ENCODE peak calls at places on chromosome 22, in six cellular contexts. One of them, this sample, is unnamed.

GRCh38 chr22:25668437-25668836 is 73.6 kb upstream of the MYO18B start:
- DNase-seq in CD4-positive, alpha-beta T cell: no peak
- DNase-seq in A549: peak
- DNase-seq in adrenal gland: peak
- DNase-seq in fibroblast of the aortic adventitia: peak
- DNase-seq in HFF-Myc: no peak
- DNase-seq in this sample: no peak

GRCh38 chr22:27314276-27314807 is 487.2 kb downstream of the MN1 start:
- DNase-seq in CD4-positive, alpha-beta T cell: no peak
- DNase-seq in A549: no peak
- DNase-seq in adrenal gland: no peak
- DNase-seq in fibroblast of the aortic adventitia: no peak
- DNase-seq in HFF-Myc: no peak
- DNase-seq in this sample: no peak

GRCh38 chr22:23109079-23109347 is 32.8 kb downstream of the RSPH14 start:
- DNase-seq in CD4-positive, alpha-beta T cell: no peak
- DNase-seq in A549: no peak
- DNase-seq in adrenal gland: no peak
- DNase-seq in fibroblast of the aortic adventitia: no peak
- DNase-seq in HFF-Myc: no peak
- DNase-seq in this sample: no peak

GRCh38 chr22:26995222-26995621 is 337.8 kb downstream of the MIAT start:
- DNase-seq in CD4-positive, alpha-beta T cell: no peak
- DNase-seq in A549: no peak
- DNase-seq in adrenal gland: no peak
- DNase-seq in fibroblast of the aortic adventitia: peak
- DNase-seq in HFF-Myc: no peak
- DNase-seq in this sample: no peak

GRCh38 chr22:39999144-39999757 is 4.5 kb downstream of the FAM83F start:
- DNase-seq in CD4-positive, alpha-beta T cell: no peak
- DNase-seq in A549: peak
- DNase-seq in adrenal gland: no peak
- DNase-seq in fibroblast of the aortic adventitia: peak
- DNase-seq in HFF-Myc: no peak
- DNase-seq in this sample: no peak

GRCh38 chr22:24688294-24688693 is 85.3 kb downstream of the GGT1 start:
- DNase-seq in CD4-positive, alpha-beta T cell: no peak
- DNase-seq in A549: no peak
- DNase-seq in adrenal gland: no peak
- DNase-seq in fibroblast of the aortic adventitia: no peak
- DNase-seq in HFF-Myc: no peak
- DNase-seq in this sample: no peak

GRCh38 chr22:36232715-36233401 is 6.5 kb downstream of the APOL2 start:
- DNase-seq in CD4-positive, alpha-beta T cell: no peak
- DNase-seq in A549: no peak
- DNase-seq in adrenal gland: no peak
- DNase-seq in fibroblast of the aortic adventitia: no peak
- DNase-seq in HFF-Myc: no peak
- DNase-seq in this sample: no peak

GRCh38 chr22:40417041-40417440 is 46.6 kb downstream of the SGSM3 start:
- DNase-seq in CD4-positive, alpha-beta T cell: no peak
- DNase-seq in A549: no peak
- DNase-seq in adrenal gland: no peak
- DNase-seq in fibroblast of the aortic adventitia: no peak
- DNase-seq in HFF-Myc: no peak
- DNase-seq in this sample: no peak

GRCh38 chr22:29157759-29158535 is 47.7 kb upstream of the EMID1 start:
- DNase-seq in CD4-positive, alpha-beta T cell: no peak
- DNase-seq in A549: peak
- DNase-seq in adrenal gland: no peak
- DNase-seq in fibroblast of the aortic adventitia: no peak
- DNase-seq in HFF-Myc: no peak
- DNase-seq in this sample: no peak

GRCh38 chr22:19105867-19106802 is 16.1 kb downstream of the DGCR2 start:
- DNase-seq in CD4-positive, alpha-beta T cell: peak
- DNase-seq in A549: no peak
- DNase-seq in adrenal gland: no peak
- DNase-seq in fibroblast of the aortic adventitia: no peak
- DNase-seq in HFF-Myc: no peak
- DNase-seq in this sample: no peak

GRCh38 chr22:36562261-36562835 is 33.4 kb upstream of the EIF3D start:
- DNase-seq in CD4-positive, alpha-beta T cell: no peak
- DNase-seq in A549: peak
- DNase-seq in adrenal gland: no peak
- DNase-seq in fibroblast of the aortic adventitia: peak
- DNase-seq in HFF-Myc: no peak
- DNase-seq in this sample: no peak

GRCh38 chr22:33438273-33438672 is 380.1 kb upstream of the SYN3 start:
- DNase-seq in CD4-positive, alpha-beta T cell: no peak
- DNase-seq in A549: peak
- DNase-seq in adrenal gland: peak
- DNase-seq in fibroblast of the aortic adventitia: peak
- DNase-seq in HFF-Myc: peak
- DNase-seq in this sample: no peak

GRCh38 chr22:36334081-36334831 is 53.5 kb downstream of the MYH9 start:
- DNase-seq in CD4-positive, alpha-beta T cell: no peak
- DNase-seq in A549: peak
- DNase-seq in adrenal gland: no peak
- DNase-seq in fibroblast of the aortic adventitia: no peak
- DNase-seq in HFF-Myc: no peak
- DNase-seq in this sample: no peak

GRCh38 chr22:27336151-27337090 is 465.1 kb downstream of the MN1 start:
- DNase-seq in CD4-positive, alpha-beta T cell: no peak
- DNase-seq in A549: no peak
- DNase-seq in adrenal gland: no peak
- DNase-seq in fibroblast of the aortic adventitia: no peak
- DNase-seq in HFF-Myc: no peak
- DNase-seq in this sample: no peak

GRCh38 chr22:35629406-35630234 is 12.5 kb upstream of the MB start:
- DNase-seq in CD4-positive, alpha-beta T cell: no peak
- DNase-seq in A549: peak
- DNase-seq in adrenal gland: peak
- DNase-seq in fibroblast of the aortic adventitia: peak
- DNase-seq in HFF-Myc: peak
- DNase-seq in this sample: peak

GRCh38 chr22:36285545-36285944 is 32.6 kb downstream of the APOL1 start:
- DNase-seq in CD4-positive, alpha-beta T cell: no peak
- DNase-seq in A549: no peak
- DNase-seq in adrenal gland: peak
- DNase-seq in fibroblast of the aortic adventitia: no peak
- DNase-seq in HFF-Myc: no peak
- DNase-seq in this sample: no peak

GRCh38 chr22:48368975-48369525 is 1458.6 kb downstream of the BRD1 start:
- DNase-seq in CD4-positive, alpha-beta T cell: no peak
- DNase-seq in A549: no peak
- DNase-seq in adrenal gland: no peak
- DNase-seq in fibroblast of the aortic adventitia: no peak
- DNase-seq in HFF-Myc: no peak
- DNase-seq in this sample: no peak

GRCh38 chr22:36211237-36211881 is 9.8 kb upstream of the APOL4 start:
- DNase-seq in CD4-positive, alpha-beta T cell: no peak
- DNase-seq in A549: no peak
- DNase-seq in adrenal gland: no peak
- DNase-seq in fibroblast of the aortic adventitia: peak
- DNase-seq in HFF-Myc: no peak
- DNase-seq in this sample: no peak

GRCh38 chr22:36689583-36689982 is 14.0 kb downstream of the CACNG2 start:
- DNase-seq in CD4-positive, alpha-beta T cell: no peak
- DNase-seq in A549: no peak
- DNase-seq in adrenal gland: peak
- DNase-seq in fibroblast of the aortic adventitia: no peak
- DNase-seq in HFF-Myc: no peak
- DNase-seq in this sample: no peak

GRCh38 chr22:46000081-46001027 is 23.4 kb upstream of the WNT7B start:
- DNase-seq in CD4-positive, alpha-beta T cell: no peak
- DNase-seq in A549: no peak
- DNase-seq in adrenal gland: peak
- DNase-seq in fibroblast of the aortic adventitia: no peak
- DNase-seq in HFF-Myc: no peak
- DNase-seq in this sample: no peak

GRCh38 chr22:49825944-49826602 is 1.6 kb downstream of the BRD1 start:
- DNase-seq in CD4-positive, alpha-beta T cell: peak
- DNase-seq in A549: peak
- DNase-seq in adrenal gland: peak
- DNase-seq in fibroblast of the aortic adventitia: peak
- DNase-seq in HFF-Myc: no peak
- DNase-seq in this sample: peak

GRCh38 chr22:49827307-49827852 is 293 bp downstream of the BRD1 start:
- DNase-seq in CD4-positive, alpha-beta T cell: no peak
- DNase-seq in A549: no peak
- DNase-seq in adrenal gland: no peak
- DNase-seq in fibroblast of the aortic adventitia: no peak
- DNase-seq in HFF-Myc: no peak
- DNase-seq in this sample: no peak

GRCh38 chr22:49827853-49828598 is at the start of gene BRD1:
- DNase-seq in CD4-positive, alpha-beta T cell: no peak
- DNase-seq in A549: peak
- DNase-seq in adrenal gland: peak
- DNase-seq in fibroblast of the aortic adventitia: peak
- DNase-seq in HFF-Myc: no peak
- DNase-seq in this sample: peak

GRCh38 chr22:49825436-49825835 is 2.2 kb downstream of the BRD1 start:
- DNase-seq in CD4-positive, alpha-beta T cell: no peak
- DNase-seq in A549: no peak
- DNase-seq in adrenal gland: no peak
- DNase-seq in fibroblast of the aortic adventitia: peak
- DNase-seq in HFF-Myc: no peak
- DNase-seq in this sample: no peak

GRCh38 chr22:49826603-49827306 is 918 bp downstream of the BRD1 start:
- DNase-seq in CD4-positive, alpha-beta T cell: no peak
- DNase-seq in A549: no peak
- DNase-seq in adrenal gland: peak
- DNase-seq in fibroblast of the aortic adventitia: peak
- DNase-seq in HFF-Myc: no peak
- DNase-seq in this sample: peak
- TF ChIP-seq CTCF in CD4-positive, alpha-beta T cell: no peak
- TF ChIP-seq CTCF in A549: no peak
- TF ChIP-seq CTCF in adrenal gland: no peak
- TF ChIP-seq CTCF in fibroblast of the aortic adventitia: no peak
- TF ChIP-seq CTCF in HFF-Myc: no peak
- TF ChIP-seq CTCF in this sample: no peak

DNA sequence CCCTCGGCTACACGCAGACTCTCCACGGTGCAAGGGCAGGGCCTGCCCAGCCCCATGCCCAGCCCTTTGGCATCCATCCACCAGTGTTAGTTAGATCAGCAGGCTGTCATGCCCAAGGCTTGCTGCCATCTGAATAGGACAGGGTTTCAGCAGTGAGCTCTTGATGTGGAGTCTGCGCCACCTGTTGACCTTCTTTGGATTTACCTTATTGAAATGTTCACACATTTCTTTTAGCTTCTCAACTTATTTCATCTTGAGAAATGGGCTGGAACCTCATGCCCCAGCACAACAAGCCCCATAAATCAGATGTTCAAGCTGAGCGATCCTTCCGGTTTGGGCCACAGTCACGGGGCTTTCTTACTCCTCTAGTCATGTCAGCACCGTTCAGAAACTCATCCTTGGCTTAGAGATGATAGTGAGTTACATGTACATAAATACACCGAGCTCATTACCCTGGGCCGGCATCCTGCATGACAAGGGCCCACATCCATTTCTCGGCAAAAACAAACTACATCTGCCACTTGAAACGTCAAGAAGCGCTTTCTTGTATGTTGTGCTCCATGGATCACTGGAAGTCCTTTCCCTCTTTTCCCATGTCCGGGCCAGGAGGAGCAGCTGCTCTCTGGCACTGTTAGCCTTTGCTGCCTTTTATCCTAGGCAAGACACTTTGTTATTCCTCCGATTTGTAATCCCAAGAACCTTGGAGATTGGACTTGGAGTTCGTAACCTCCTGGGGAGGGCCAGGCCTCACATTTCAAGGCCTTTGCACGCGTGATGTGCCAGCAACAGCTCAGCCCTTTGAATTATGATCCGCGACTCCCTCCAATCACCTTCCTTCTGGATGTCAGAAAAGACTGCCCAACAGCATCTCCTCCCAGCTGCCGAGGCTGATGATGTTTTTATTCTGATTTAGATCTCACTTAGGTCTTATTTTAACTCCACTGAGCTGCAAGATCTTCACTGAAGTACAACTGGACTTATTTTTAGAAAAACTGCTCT is 61.9 kb downstream of the PARVB start:
- DNase-seq in CD4-positive, alpha-beta T cell: no peak
- DNase-seq in A549: peak
- DNase-seq in adrenal gland: peak
- DNase-seq in fibroblast of the aortic adventitia: peak
- DNase-seq in HFF-Myc: peak
- DNase-seq in this sample: peak
- TF ChIP-seq CTCF in CD4-positive, alpha-beta T cell: no peak
- TF ChIP-seq CTCF in A549: peak
- TF ChIP-seq CTCF in adrenal gland: peak
- TF ChIP-seq CTCF in fibroblast of the aortic adventitia: peak
- TF ChIP-seq CTCF in HFF-Myc: peak
- TF ChIP-seq CTCF in this sample: peak

DNA sequence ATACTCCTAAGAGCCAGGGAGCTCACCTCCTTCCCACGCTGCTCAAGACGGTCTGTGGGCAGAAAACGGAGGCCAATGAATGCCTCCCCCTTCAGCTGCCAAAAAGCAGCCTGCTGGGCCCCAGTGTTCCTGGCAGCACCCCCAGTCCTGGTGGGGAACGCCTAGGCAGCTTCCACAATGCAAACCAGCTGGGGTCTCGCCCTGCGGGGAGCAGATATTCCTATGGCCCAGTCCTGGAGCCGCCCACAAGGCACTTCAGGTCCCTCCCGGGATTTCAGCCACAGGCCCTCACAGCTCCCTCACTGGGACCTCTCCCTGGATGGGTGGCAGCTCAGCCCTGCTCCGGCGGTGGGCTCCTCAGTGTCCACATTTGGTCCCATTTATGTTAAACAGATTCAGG is 29.2 kb downstream of the A4GALT start:
- DNase-seq in CD4-positive, alpha-beta T cell: no peak
- DNase-seq in A549: no peak
- DNase-seq in adrenal gland: no peak
- DNase-seq in fibroblast of the aortic adventitia: no peak
- DNase-seq in HFF-Myc: no peak
- DNase-seq in this sample: no peak
- TF ChIP-seq CTCF in CD4-positive, alpha-beta T cell: no peak
- TF ChIP-seq CTCF in A549: no peak
- TF ChIP-seq CTCF in adrenal gland: no peak
- TF ChIP-seq CTCF in fibroblast of the aortic adventitia: no peak
- TF ChIP-seq CTCF in HFF-Myc: no peak
- TF ChIP-seq CTCF in this sample: no peak

DNA sequence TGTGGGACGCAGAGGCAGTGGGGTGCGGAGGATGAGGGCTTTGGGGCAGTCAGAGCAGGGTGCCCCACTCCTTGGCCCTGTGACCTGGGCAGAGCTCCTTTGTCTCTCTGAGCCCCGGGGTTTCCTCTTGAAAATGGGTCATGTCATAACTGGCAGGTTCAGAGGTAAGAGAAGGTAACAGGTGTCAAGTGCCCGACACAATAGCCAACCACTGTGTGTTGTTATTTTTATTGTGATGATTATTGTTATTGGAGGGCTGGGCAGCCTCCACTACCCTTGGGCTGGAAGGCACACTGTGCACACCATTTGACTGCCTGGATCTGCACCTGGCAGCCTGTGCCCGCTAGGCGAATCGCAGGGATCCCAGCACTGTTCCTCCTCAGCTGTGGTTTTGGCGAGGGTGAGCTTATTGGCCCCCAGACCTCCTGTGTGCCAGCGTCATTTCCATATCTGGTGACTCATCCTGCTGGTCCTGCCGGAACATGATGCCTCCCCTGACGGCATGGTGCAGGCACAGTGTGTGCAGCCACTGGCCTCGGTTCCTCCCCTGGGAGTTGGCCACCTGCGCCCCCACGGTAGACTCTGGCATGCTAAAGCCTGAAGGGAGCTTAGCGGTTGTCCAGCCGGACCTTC is 15.4 kb upstream of the SOX10 start:
- DNase-seq in CD4-positive, alpha-beta T cell: no peak
- DNase-seq in A549: no peak
- DNase-seq in adrenal gland: peak
- DNase-seq in fibroblast of the aortic adventitia: peak
- DNase-seq in HFF-Myc: no peak
- DNase-seq in this sample: peak
- TF ChIP-seq CTCF in CD4-positive, alpha-beta T cell: no peak
- TF ChIP-seq CTCF in A549: no peak
- TF ChIP-seq CTCF in adrenal gland: no peak
- TF ChIP-seq CTCF in fibroblast of the aortic adventitia: no peak
- TF ChIP-seq CTCF in HFF-Myc: no peak
- TF ChIP-seq CTCF in this sample: no peak

This sample was measured in DND-41.